ENCODE peak calls at places on chromosomes 12 and 14, in eight cellular contexts. T, D, L, H, I, A, B and N are unnamed samples.

GRCh38 chr14:35336171-35337073 is 44.2 kb downstream of the PSMA6 start:
- DNase-seq in I (peak; percentile 95), D (no peak), H (peak; percentile 59), T (peak; percentile 32), L (no peak), A (no peak), B (peak; percentile 99), N (no peak)

GRCh38 chr12:82314406-82314892 is 43.7 kb downstream of the CCDC59 start:
- DNase-seq in D (no peak), H (peak; percentile 90), T (peak; percentile 15), A (no peak), L (no peak), B (no peak), I (no peak), N (no peak)

GRCh38 chr14:53016491-53016890 is 65.6 kb upstream of the FERMT2 start:
- DNase-seq in A (no peak), D (no peak), H (no peak), I (no peak), B (peak; percentile 28), L (no peak), T (no peak), N (no peak)

GRCh38 chr12:76706761-76707160 is 57.2 kb upstream of the ZDHHC17 start:
- DNase-seq in A (no peak), I (no peak), T (no peak), L (no peak), H (no peak), D (no peak), B (no peak), N (no peak)

GRCh38 chr12:65313704-65314317 is 35.3 kb downstream of the MSRB3 start:
- DNase-seq in T (no peak), D (no peak), H (peak; percentile 10), A (peak; percentile 6), L (no peak), B (peak; percentile 62), I (no peak), N (peak; percentile 45)

GRCh38 chr12:51406299-51406698 is 15.1 kb upstream of the GALNT6 start:
- DNase-seq in H (no peak), L (no peak), B (no peak), D (no peak), A (no peak), I (no peak), T (no peak), N (no peak)

GRCh38 chr12:102317155-102317554 is 119.5 kb upstream of the PMCH start:
- DNase-seq in I (no peak), T (no peak), A (no peak), H (no peak), D (no peak), B (no peak), L (no peak), N (no peak)

GRCh38 chr12:108724054-108724889 is 7.0 kb downstream of the CORO1C start:
- DNase-seq in A (no peak), B (peak; percentile 41), I (no peak), H (no peak), T (no peak), D (no peak), L (no peak), N (no peak)

GRCh38 chr12:95304673-95305198 is 87.1 kb downstream of the VEZT start:
- DNase-seq in D (no peak), L (no peak), A (no peak), B (peak; percentile 48), H (no peak), T (no peak), I (no peak), N (no peak)

GRCh38 chr12:33129500-33129899 is 232.9 kb upstream of the PKP2 start:
- DNase-seq in A (no peak), H (no peak), D (no peak), L (no peak), B (no peak), I (no peak), T (no peak), N (no peak)

GRCh38 chr12:116236148-116236731 is 41.3 kb downstream of the MED13L start:
- DNase-seq in H (peak; percentile 68), B (peak; percentile 71), A (peak; percentile 47), D (no peak), T (peak; percentile 65), I (no peak), L (no peak), N (peak; percentile 39)

GRCh38 chr12:132171968-132172521 is 27.8 kb downstream of the NOC4L start:
- DNase-seq in I (no peak), L (no peak), A (no peak), T (no peak), B (no peak), D (no peak), H (no peak), N (no peak)

GRCh38 chr12:104054681-104055346 is 4.8 kb upstream of the GLT8D2 start:
- DNase-seq in I (no peak), D (no peak), A (no peak), L (no peak), H (peak; percentile 26), B (no peak), T (no peak), N (no peak)

GRCh38 chr14:99659333-99659741 is 14.4 kb downstream of the HHIPL1 start:
- DNase-seq in D (no peak), T (no peak), B (no peak), L (no peak), H (no peak), A (no peak), I (no peak), N (no peak)

GRCh38 chr12:102735104-102735503 is 181.9 kb downstream of the PAH start:
- DNase-seq in D (no peak), I (no peak), T (no peak), B (no peak), A (no peak), H (no peak), L (no peak), N (no peak)

GRCh38 chr12:115632323-115632722 is 645.2 kb downstream of the MED13L start:
- DNase-seq in T (no peak), H (no peak), I (no peak), B (peak; percentile 49), D (no peak), A (no peak), L (no peak), N (no peak)

GRCh38 chr12:114408881-114409795 is 3.2 kb upstream of the TBX5 start:
- DNase-seq in B (peak; percentile 73), D (no peak), L (no peak), I (peak; percentile 75), A (no peak), H (peak; percentile 64), T (no peak), N (no peak)

GRCh38 chr12:75890660-75891059 is 140.9 kb downstream of the PHLDA1 start:
- DNase-seq in I (no peak), T (no peak), B (no peak), D (no peak), L (no peak), A (no peak), H (no peak), N (no peak)

GRCh38 chr12:6943719-6944380 is at the start of the genes C12orf57 and RNU7-1:
- DNase-seq in L (peak; percentile 70), A (peak; percentile 84), I (peak; percentile 86), H (peak; percentile 90), B (peak; percentile 88), T (peak; percentile 88), D (no peak), N (peak; percentile 93)